ENCODE peak calls at places on chromosomes 1 and 21, in seven cellular contexts. U is adrenal gland; L is RPMI7951; W is activated CD4-positive, CD25-positive, alpha-beta regulatory T cell; X is stimulated activated naive CD4-positive, alpha-beta T cell; Q is colonic mucosa; Y is NCI-H2029. I is an unnamed sample.

GRCh38 chr1:233625087-233625486 is 11.2 kb downstream of the KCNK1 start:
- DNase-seq in L (no peak), X (no peak), Y (no peak), Q (peak), W (no peak), U (no peak), I (no peak)

GRCh38 chr1:171403396-171403795 is 81.9 kb upstream of the PRRC2C start:
- DNase-seq in X (no peak), Y (no peak), W (no peak), L (peak), Q (no peak), U (no peak), I (no peak)

GRCh38 chr1:170927955-170928850 is 7.1 kb upstream of the MROH9 start:
- DNase-seq in Q (no peak), W (no peak), U (no peak), Y (no peak), X (no peak), L (no peak), I (no peak)

GRCh38 chr1:52659356-52659755 is 26.4 kb downstream of the SHISAL2A start:
- DNase-seq in X (no peak), Q (no peak), L (no peak), U (no peak), W (no peak), Y (no peak), I (no peak)

GRCh38 chr1:8794605-8795004 is 22.8 kb downstream of the RERE start:
- DNase-seq in Y (peak), Q (no peak), X (no peak), W (no peak), L (no peak), U (no peak), I (no peak)

GRCh38 chr1:117290855-117291254 is 76.4 kb upstream of the MAN1A2 start:
- DNase-seq in L (peak), X (no peak), Y (no peak), W (no peak), U (no peak), Q (no peak), I (no peak)

GRCh38 chr21:15894596-15894995 is 164.8 kb downstream of the USP25 start:
- DNase-seq in W (no peak), Y (peak), X (no peak), Q (no peak), U (no peak), L (peak), I (no peak)

GRCh38 chr1:212597495-212597894 is 11.1 kb upstream of the ATF3 start:
- DNase-seq in X (no peak), Y (no peak), Q (no peak), W (no peak), L (no peak), U (no peak), I (no peak)

GRCh38 chr1:16145988-16146887 is 9.6 kb downstream of the EPHA2 start:
- DNase-seq in W (no peak), U (peak), Q (peak), L (peak), Y (no peak), X (no peak), I (peak)

GRCh38 chr1:13700521-13701273 is 709 bp downstream of the PRDM2 start:
- DNase-seq in Q (peak), Y (no peak), U (peak), L (peak), W (no peak), X (peak), I (peak)

GRCh38 chr1:244207042-244207934 is 156.2 kb downstream of the ZBTB18 start:
- DNase-seq in X (no peak), Q (no peak), Y (no peak), U (no peak), W (no peak), L (no peak), I (no peak)

GRCh38 chr1:61055110-61055614 is 27.2 kb upstream of the NFIA start:
- DNase-seq in L (no peak), W (no peak), Q (peak), U (no peak), X (no peak), Y (peak), I (no peak)

GRCh38 chr1:216223521-216223920 is 199.7 kb downstream of the USH2A start:
- DNase-seq in Q (no peak), X (no peak), U (no peak), W (no peak), L (no peak), Y (peak), I (peak)

GRCh38 chr1:53411541-53412152 is 47.6 kb upstream of the DMRTB1 start:
- DNase-seq in W (no peak), U (no peak), X (no peak), Y (no peak), L (no peak), Q (no peak), I (no peak)

GRCh38 chr1:172885976-172886375 is 164.8 kb downstream of the TNFSF18 start:
- DNase-seq in X (no peak), W (no peak), Q (no peak), U (no peak), Y (no peak), L (no peak), I (no peak)

GRCh38 chr1:96756789-96757188 is 35.2 kb downstream of the PTBP2 start:
- DNase-seq in U (no peak), L (peak), W (no peak), Y (no peak), X (no peak), Q (no peak), I (no peak)

GRCh38 chr21:18387994-18388393 is 15.6 kb downstream of the TMPRSS15 start:
- DNase-seq in X (no peak), U (no peak), L (no peak), W (no peak), Y (no peak), Q (no peak), I (no peak)

GRCh38 chr1:47449702-47450552 is 12.1 kb downstream of the FOXD2 start:
- DNase-seq in W (no peak), U (no peak), Q (peak), L (no peak), Y (peak), X (no peak), I (peak)

GRCh38 chr1:234933475-234933874 is 195.2 kb downstream of the TOMM20 start:
- DNase-seq in X (no peak), U (peak), L (peak), W (no peak), Y (no peak), Q (peak), I (no peak)

GRCh38 chr1:53273526-53273925 is 35.2 kb upstream of the MAGOH start:
- DNase-seq in Q (no peak), X (no peak), Y (no peak), U (no peak), W (no peak), L (no peak), I (no peak)

I was measured in mucosa of gallbladder.